ENCODE peak calls at places on chromosomes 6 and 20, in four cellular contexts. F, I, N and Y are unnamed samples.

GRCh38 chr6:139407718-139408222 is 33.3 kb upstream of the CITED2 start:
- DNase-seq in F (peak; percentile 88), I (no peak), N (no peak), Y (no peak)

GRCh38 chr6:81981812-81982211 is 229.3 kb upstream of the TENT5A start:
- DNase-seq in F (peak; percentile 74), I (no peak), N (no peak), Y (no peak)

GRCh38 chr6:104541411-104541810 is 318.3 kb downstream of the HACE1 start:
- DNase-seq in F (no peak), I (no peak), N (no peak), Y (no peak)

GRCh38 chr20:986733-987355 is 15.3 kb downstream of the RSPO4 start:
- DNase-seq in F (no peak), I (no peak), N (no peak), Y (no peak)

GRCh38 chr20:25136643-25137559 is 55.0 kb upstream of the VSX1 start:
- DNase-seq in F (peak; percentile 96), I (no peak), N (no peak), Y (no peak)

GRCh38 chr20:24914388-24915241 is 34.5 kb upstream of the CST7 start:
- DNase-seq in F (no peak), I (no peak), N (no peak), Y (no peak)

GRCh38 chr20:4102381-4102780 is 87.0 kb upstream of the RNF24 start:
- DNase-seq in F (no peak), I (no peak), N (no peak), Y (no peak)

GRCh38 chr6:168274046-168274952 is 45.3 kb downstream of the DACT2 start:
- DNase-seq in F (no peak), I (no peak), N (no peak), Y (no peak)

GRCh38 chr20:38209054-38209675 is 44.1 kb upstream of the TGM2 start:
- DNase-seq in F (no peak), I (no peak), N (no peak), Y (no peak)

GRCh38 chr20:63253438-63254236 is 626 bp downstream of the NKAIN4 start:
- DNase-seq in F (no peak), I (no peak), N (no peak), Y (no peak)

GRCh38 chr6:115891111-115891669 is 169.5 kb downstream of the FRK start:
- DNase-seq in F (no peak), I (peak; percentile 48), N (no peak), Y (no peak)

GRCh38 chr6:122061855-122062254 is 337.6 kb upstream of the HSF2 start:
- DNase-seq in F (no peak), I (no peak), N (no peak), Y (no peak)

GRCh38 chr6:162468326-162468725 is 259.2 kb downstream of the PRKN start:
- DNase-seq in F (peak; percentile 56), I (no peak), N (no peak), Y (no peak)

GRCh38 chr6:624979-625378 is 31.9 kb downstream of the HUS1B start:
- DNase-seq in F (peak; percentile 51), I (no peak), N (no peak), Y (no peak)

GRCh38 chr20:41058007-41058673 is 29.5 kb downstream of the TOP1 start:
- DNase-seq in F (peak; percentile 59), I (no peak), N (no peak), Y (no peak)

GRCh38 chr6:31834367-31834703 is 6.8 kb downstream of the HSPA1B start:
- DNase-seq in F (peak; percentile 90), I (peak; percentile 86), N (peak; percentile 70), Y (peak; percentile 71)

GRCh38 chr20:37095609-37096414 is at the start of gene RBL1:
- DNase-seq in F (peak; percentile 85), I (peak; percentile 87), N (peak; percentile 85), Y (peak; percentile 79)

GRCh38 chr6:102438181-102438580 is 1044.7 kb downstream of the GRIK2 start:
- DNase-seq in F (no peak), I (no peak), N (no peak), Y (no peak)

GRCh38 chr6:75620387-75621304 is 19.0 kb downstream of the SENP6 start:
- DNase-seq in F (peak; percentile 32), I (no peak), N (no peak), Y (no peak)

GRCh38 chr6:111411978-111412574 is 70.9 kb downstream of the REV3L start:
- DNase-seq in F (no peak), I (no peak), N (no peak), Y (no peak)

GRCh38 chr6:33566182-33567084 is 13.6 kb downstream of the BAK1 start:
- DNase-seq in F (peak; percentile 46), I (no peak), N (no peak), Y (no peak)

GRCh38 chr20:40016359-40016758 is 672.7 kb downstream of the MAFB start:
- DNase-seq in F (no peak), I (no peak), N (no peak), Y (no peak)

GRCh38 chr6:21984551-21984950 is 312.3 kb downstream of the PRL start:
- DNase-seq in F (no peak), I (no peak), N (no peak), Y (no peak)

GRCh38 chr6:139744891-139745290 is 370.4 kb upstream of the CITED2 start:
- DNase-seq in F (no peak), I (no peak), N (no peak), Y (no peak)

GRCh38 chr6:12431023-12431422 is 140.9 kb downstream of the EDN1 start:
- DNase-seq in F (no peak), I (no peak), N (no peak), Y (no peak)

GRCh38 chr20:31806564-31807355 is 12.4 kb upstream of the MYLK2 start:
- DNase-seq in F (no peak), I (no peak), N (no peak), Y (no peak)

GRCh38 chr20:5074050-5074674 is 45.6 kb downstream of the PCNA start:
- DNase-seq in F (no peak), I (peak; percentile 55), N (no peak), Y (no peak)

GRCh38 chr6:158487495-158487894 is 72.4 kb upstream of the TMEM181 start:
- DNase-seq in F (no peak), I (no peak), N (no peak), Y (no peak)

GRCh38 chr6:56714982-56715456 is 72.3 kb upstream of the DST start:
- DNase-seq in F (peak; percentile 62), I (no peak), N (no peak), Y (no peak)

GRCh38 chr6:143112837-143113236 is 52.1 kb downstream of the AIG1 start:
- DNase-seq in F (no peak), I (no peak), N (no peak), Y (no peak)

GRCh38 chr6:101613556-101613955 is 220.0 kb downstream of the GRIK2 start:
- DNase-seq in F (no peak), I (no peak), N (no peak), Y (no peak)

DNA sequence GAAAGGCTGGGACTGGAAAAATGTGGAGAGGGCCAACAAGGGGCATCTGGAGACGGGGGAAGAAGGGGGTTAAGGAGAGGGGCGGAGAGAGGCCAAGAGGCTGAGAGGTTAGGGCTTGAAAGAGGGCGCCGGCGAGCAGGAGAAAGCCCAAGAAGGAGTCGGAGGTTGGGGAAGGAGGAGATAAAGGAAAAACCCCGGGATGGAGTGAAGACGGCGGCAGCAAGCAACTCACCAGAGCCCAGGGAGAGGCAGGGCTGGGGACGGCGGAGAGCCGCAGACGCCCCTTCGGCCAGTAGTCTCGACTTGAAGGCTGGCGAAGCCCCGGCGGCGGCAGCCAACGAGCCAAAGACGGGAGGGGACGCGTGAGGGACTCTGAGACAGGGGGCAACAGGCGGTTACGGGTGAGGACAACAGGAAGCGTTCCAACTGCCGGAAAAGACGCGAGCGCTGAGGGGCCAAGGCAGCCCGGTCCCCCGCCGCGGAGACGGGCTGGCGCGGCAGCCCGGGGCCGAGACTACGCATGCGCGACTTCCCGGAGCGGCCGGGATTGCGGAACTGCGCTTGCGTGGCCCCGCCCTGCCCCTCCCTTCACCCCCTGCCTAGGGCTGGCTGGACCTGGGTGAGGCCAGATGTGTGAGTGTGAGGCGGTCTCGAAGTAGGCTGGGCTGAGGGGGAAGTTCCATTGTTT is at the start of gene STK38:
- DNase-seq in F (peak; percentile 92), I (peak; percentile 98), N (peak; percentile 84), Y (peak; percentile 87)
- TF ChIP-seq CTCF in F (no peak), I (peak; percentile 51), N (no peak), Y (no peak)

DNA sequence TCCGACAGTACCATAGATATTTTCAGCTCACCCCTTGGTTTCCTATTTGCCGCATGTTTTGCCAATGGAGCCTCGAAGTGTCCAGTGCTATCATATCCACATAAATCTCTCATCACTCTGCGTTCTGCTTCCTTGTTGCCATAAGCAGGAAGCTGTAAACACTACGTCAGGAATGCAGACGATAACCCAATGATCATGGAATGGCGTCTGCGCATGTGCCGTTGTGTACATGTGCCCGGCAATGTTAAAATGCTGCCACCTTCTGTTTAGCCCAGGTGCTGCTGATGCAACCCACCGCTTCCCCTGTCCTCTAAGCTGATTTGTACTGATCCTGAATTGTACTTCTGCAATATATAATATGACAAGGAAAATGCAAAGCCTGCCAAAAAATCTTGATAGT is 607.5 kb downstream of the HDGFL1 start:
- DNase-seq in F (no peak), I (no peak), N (no peak), Y (no peak)
- TF ChIP-seq CTCF in F (no peak), I (no peak), N (no peak), Y (no peak)

GRCh38 chr6:117391874-117392583 is 33.7 kb downstream of the ROS1 start:
- DNase-seq in F (no peak), I (no peak), N (no peak), Y (no peak)
- TF ChIP-seq CTCF in F (no peak), I (no peak), N (no peak), Y (no peak)

DNA sequence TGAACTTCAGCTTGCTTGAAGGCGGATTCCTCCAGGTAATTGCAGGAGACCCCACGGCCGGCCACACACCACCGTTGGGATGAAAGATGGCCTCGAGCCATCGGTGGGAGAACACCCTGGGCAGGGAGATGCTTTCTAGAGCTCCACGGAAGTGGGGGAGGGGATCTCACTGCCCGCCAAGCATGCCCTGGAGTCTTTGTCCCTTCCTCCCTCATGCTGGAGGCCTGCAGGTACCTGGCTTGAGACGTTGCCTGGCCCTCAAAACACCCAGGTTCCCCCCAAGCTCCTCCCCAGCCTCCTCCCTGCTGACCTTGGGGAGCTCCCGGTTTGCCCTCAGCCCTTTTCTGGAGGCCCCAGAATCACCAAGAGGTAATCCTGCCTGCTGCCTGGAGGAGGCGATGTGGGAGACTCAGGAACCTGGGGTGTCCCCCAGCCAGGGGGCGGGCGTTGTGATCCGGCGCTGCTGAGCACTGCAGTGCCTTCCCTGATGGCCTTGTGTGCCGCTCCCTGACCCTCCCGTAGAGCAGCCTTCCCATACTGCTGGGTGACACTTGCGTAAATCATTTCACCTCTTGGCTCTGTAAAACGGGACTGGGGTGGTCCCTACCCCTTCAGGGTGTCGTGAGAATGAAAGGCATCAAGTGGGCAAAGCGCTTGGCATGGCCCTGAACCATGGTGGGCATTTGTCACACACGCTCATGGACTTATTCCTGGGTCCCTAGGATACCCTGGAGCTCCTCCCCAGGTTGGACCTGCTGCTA is 91.4 kb downstream of the CEBPB start:
- DNase-seq in F (no peak), I (no peak), N (no peak), Y (no peak)
- TF ChIP-seq CTCF in F (no peak), I (peak; percentile 5), N (no peak), Y (no peak)